ENCODE peak calls at places on chromosomes 2 and 18, in four cellular contexts. One of them, this sample, is unnamed.

GRCh38 chr2:62340981-62341624 is 145.2 kb downstream of the B3GNT2 start:
- DNase-seq in GM12878: peak
- DNase-seq in HepG2: no peak
- DNase-seq in H1: no peak
- DNase-seq in this sample: no peak

GRCh38 chr2:100518801-100519200 is 44.0 kb upstream of the PDCL3 start:
- DNase-seq in GM12878: no peak
- DNase-seq in HepG2: no peak
- DNase-seq in H1: no peak
- DNase-seq in this sample: no peak

GRCh38 chr2:197237720-197238370 is 72.7 kb downstream of the ANKRD44 start:
- DNase-seq in GM12878: no peak
- DNase-seq in HepG2: no peak
- DNase-seq in H1: no peak
- DNase-seq in this sample: no peak

GRCh38 chr2:70946832-70947442 is 11.2 kb downstream of the ATP6V1B1 start:
- DNase-seq in GM12878: no peak
- DNase-seq in HepG2: peak
- DNase-seq in H1: peak
- DNase-seq in this sample: peak

GRCh38 chr2:231334981-231335380 is 60.5 kb upstream of the B3GNT7 start:
- DNase-seq in GM12878: no peak
- DNase-seq in HepG2: no peak
- DNase-seq in H1: no peak
- DNase-seq in this sample: no peak

GRCh38 chr2:191311627-191312026 is 66.4 kb downstream of the MYO1B start:
- DNase-seq in GM12878: no peak
- DNase-seq in HepG2: peak
- DNase-seq in H1: no peak
- DNase-seq in this sample: no peak

GRCh38 chr2:144111443-144111842 is 408.5 kb downstream of the ZEB2 start:
- DNase-seq in GM12878: no peak
- DNase-seq in HepG2: no peak
- DNase-seq in H1: no peak
- DNase-seq in this sample: no peak

GRCh38 chr2:237300755-237301154 is 113.2 kb downstream of the COL6A3 start:
- DNase-seq in GM12878: no peak
- DNase-seq in HepG2: no peak
- DNase-seq in H1: no peak
- DNase-seq in this sample: no peak

GRCh38 chr2:42147641-42148274 is 21.4 kb upstream of the EML4 start:
- DNase-seq in GM12878: no peak
- DNase-seq in HepG2: peak
- DNase-seq in H1: no peak
- DNase-seq in this sample: no peak

GRCh38 chr2:168583064-168583709 is 127.1 kb downstream of the CERS6 start:
- DNase-seq in GM12878: no peak
- DNase-seq in HepG2: no peak
- DNase-seq in H1: no peak
- DNase-seq in this sample: no peak

GRCh38 chr2:176461686-176462376 is 192.6 kb downstream of the MTX2 start:
- DNase-seq in GM12878: no peak
- DNase-seq in HepG2: no peak
- DNase-seq in H1: no peak
- DNase-seq in this sample: no peak

GRCh38 chr2:128447538-128447885 is 128.8 kb upstream of the HS6ST1 start:
- DNase-seq in GM12878: no peak
- DNase-seq in HepG2: no peak
- DNase-seq in H1: no peak
- DNase-seq in this sample: no peak

GRCh38 chr2:181685150-181685688 is 4.9 kb upstream of the NEUROD1 start:
- DNase-seq in GM12878: no peak
- DNase-seq in HepG2: no peak
- DNase-seq in H1: peak
- DNase-seq in this sample: no peak

GRCh38 chr2:134397146-134397896 is 143.4 kb downstream of the MGAT5 start:
- DNase-seq in GM12878: no peak
- DNase-seq in HepG2: no peak
- DNase-seq in H1: no peak
- DNase-seq in this sample: no peak

GRCh38 chr2:235609321-235609720 is 115.5 kb downstream of the AGAP1 start:
- DNase-seq in GM12878: no peak
- DNase-seq in HepG2: no peak
- DNase-seq in H1: no peak
- DNase-seq in this sample: no peak

GRCh38 chr18:32301976-32302743 is 112.3 kb downstream of the MEP1B start:
- DNase-seq in GM12878: no peak
- DNase-seq in HepG2: no peak
- DNase-seq in H1: no peak
- DNase-seq in this sample: no peak

GRCh38 chr2:212364106-212364505 is 174.5 kb downstream of the ERBB4 start:
- DNase-seq in GM12878: no peak
- DNase-seq in HepG2: no peak
- DNase-seq in H1: no peak
- DNase-seq in this sample: no peak

GRCh38 chr18:40283560-40283959 is 1671.5 kb upstream of the PIK3C3 start:
- DNase-seq in GM12878: no peak
- DNase-seq in HepG2: no peak
- DNase-seq in H1: no peak
- DNase-seq in this sample: no peak

GRCh38 chr18:52288403-52289004 is 51.5 kb upstream of the DCC start:
- DNase-seq in GM12878: no peak
- DNase-seq in HepG2: peak
- DNase-seq in H1: peak
- DNase-seq in this sample: peak

GRCh38 chr2:10373931-10374330 is 71.2 kb downstream of the HPCAL1 start:
- DNase-seq in GM12878: no peak
- DNase-seq in HepG2: no peak
- DNase-seq in H1: no peak
- DNase-seq in this sample: no peak

GRCh38 chr2:224360801-224361251 is 41.1 kb downstream of the FAM124B start:
- DNase-seq in GM12878: no peak
- DNase-seq in HepG2: no peak
- DNase-seq in H1: no peak
- DNase-seq in this sample: no peak

GRCh38 chr2:101341421-101341820 is 32.9 kb upstream of the RNF149 start:
- DNase-seq in GM12878: no peak
- DNase-seq in HepG2: no peak
- DNase-seq in H1: peak
- DNase-seq in this sample: no peak

GRCh38 chr2:124024491-124025348 is at the start of gene CNTNAP5:
- DNase-seq in GM12878: no peak
- DNase-seq in HepG2: no peak
- DNase-seq in H1: peak
- DNase-seq in this sample: peak

GRCh38 chr2:128317186-128317897 is 1.3 kb downstream of the HS6ST1 start:
- DNase-seq in GM12878: peak
- DNase-seq in HepG2: peak
- DNase-seq in H1: peak
- DNase-seq in this sample: no peak

GRCh38 chr18:52426041-52426440 is 86.0 kb downstream of the DCC start:
- DNase-seq in GM12878: no peak
- DNase-seq in HepG2: no peak
- DNase-seq in H1: no peak
- DNase-seq in this sample: no peak

GRCh38 chr2:13201924-13202323 is 485.2 kb downstream of the TRIB2 start:
- DNase-seq in GM12878: no peak
- DNase-seq in HepG2: no peak
- DNase-seq in H1: no peak
- DNase-seq in this sample: no peak

GRCh38 chr18:22439447-22439846 is 21.7 kb upstream of the CTAGE1 start:
- DNase-seq in GM12878: no peak
- DNase-seq in HepG2: no peak
- DNase-seq in H1: no peak
- DNase-seq in this sample: no peak

GRCh38 chr2:31233741-31234689 is at the start of gene EHD3:
- DNase-seq in GM12878: no peak
- DNase-seq in HepG2: peak
- DNase-seq in H1: peak
- DNase-seq in this sample: peak

GRCh38 chr2:48749820-48750739 is 5.4 kb downstream of the LHCGR start:
- DNase-seq in GM12878: no peak
- DNase-seq in HepG2: no peak
- DNase-seq in H1: no peak
- DNase-seq in this sample: no peak

GRCh38 chr2:23603581-23603980 is 218.6 kb downstream of the KLHL29 start:
- DNase-seq in GM12878: no peak
- DNase-seq in HepG2: no peak
- DNase-seq in H1: no peak
- DNase-seq in this sample: no peak

GRCh38 chr2:32523711-32524110 is 104.1 kb upstream of the TTC27 start:
- DNase-seq in GM12878: no peak
- DNase-seq in HepG2: no peak
- DNase-seq in H1: no peak
- DNase-seq in this sample: no peak

GRCh38 chr2:40181855-40182254 is 270.0 kb downstream of the SLC8A1 start:
- DNase-seq in GM12878: no peak
- DNase-seq in HepG2: no peak
- DNase-seq in H1: no peak
- DNase-seq in this sample: no peak

GRCh38 chr2:225108805-225109204 is 66.5 kb upstream of the DOCK10 start:
- DNase-seq in GM12878: no peak
- DNase-seq in HepG2: no peak
- DNase-seq in H1: no peak
- DNase-seq in this sample: no peak

GRCh38 chr2:236919209-236919608 is 166.5 kb upstream of the COPS8 start:
- DNase-seq in GM12878: no peak
- DNase-seq in HepG2: no peak
- DNase-seq in H1: no peak
- DNase-seq in this sample: no peak

GRCh38 chr2:204947448-204947847 is 402.2 kb downstream of the PARD3B start:
- DNase-seq in GM12878: no peak
- DNase-seq in HepG2: peak
- DNase-seq in H1: no peak
- DNase-seq in this sample: no peak

GRCh38 chr18:9081940-9082339 is 20.6 kb upstream of the NDUFV2 start:
- DNase-seq in GM12878: no peak
- DNase-seq in HepG2: no peak
- DNase-seq in H1: no peak
- DNase-seq in this sample: no peak

GRCh38 chr2:145157626-145158025 is 637.7 kb upstream of the ZEB2 start:
- DNase-seq in GM12878: no peak
- DNase-seq in HepG2: no peak
- DNase-seq in H1: no peak
- DNase-seq in this sample: no peak
- H3K9ac ChIP-seq in GM12878: no peak
- H3K9ac ChIP-seq in HepG2: no peak
- H3K9ac ChIP-seq in H1: no peak
- H3K9ac ChIP-seq in this sample: no peak

DNA sequence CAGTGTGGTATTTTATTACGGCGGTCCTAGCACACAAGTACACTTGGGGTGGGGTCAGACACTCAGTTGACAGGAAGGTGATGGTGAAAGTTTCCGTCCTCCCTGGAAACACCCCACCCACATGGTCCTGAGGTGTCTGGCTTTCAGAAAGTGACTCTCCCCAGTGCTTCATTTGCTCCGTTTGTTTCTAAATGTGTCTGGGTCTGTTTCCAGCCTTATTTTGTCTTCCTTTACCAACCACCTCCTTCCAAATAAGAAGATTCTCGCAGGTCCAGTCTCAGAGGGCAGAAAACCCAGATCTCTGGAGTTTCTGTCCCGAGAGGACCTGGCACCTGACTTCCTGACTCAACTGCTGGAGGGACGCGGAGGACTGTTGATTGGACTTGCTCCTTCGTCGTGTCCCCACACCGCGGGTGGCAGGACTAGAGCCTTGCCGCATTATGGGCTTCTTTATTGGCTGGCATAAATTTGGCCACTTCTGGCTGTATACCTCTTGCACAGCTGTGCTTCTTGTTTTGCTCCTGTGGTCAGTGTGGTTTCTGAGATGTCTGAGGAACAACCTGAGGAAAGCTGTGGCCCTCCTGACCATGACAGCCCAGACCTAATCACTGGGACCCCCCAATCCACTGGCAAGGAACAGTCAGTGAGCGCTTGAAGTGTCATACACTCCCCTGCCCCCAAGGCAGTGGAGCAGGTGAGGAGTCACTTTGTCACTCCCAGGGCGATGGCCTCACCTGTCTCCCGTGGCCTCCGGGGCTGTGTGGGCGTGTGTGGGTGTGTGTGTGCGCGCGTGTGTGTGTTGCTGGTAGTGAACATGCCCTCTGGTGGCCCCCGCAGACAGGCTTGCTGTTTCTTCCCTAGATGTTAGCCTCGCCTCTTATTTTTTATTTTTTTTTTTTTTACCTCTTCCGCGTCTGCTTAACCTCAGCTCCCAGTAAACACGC is 45.6 kb downstream of the MEX3C start:
- DNase-seq in GM12878: no peak
- DNase-seq in HepG2: no peak
- DNase-seq in H1: no peak
- DNase-seq in this sample: no peak
- TF ChIP-seq SUZ12 in GM12878: no peak
- TF ChIP-seq SUZ12 in HepG2: no peak
- TF ChIP-seq SUZ12 in H1: no peak
- TF ChIP-seq SUZ12 in this sample: no peak

GRCh38 chr2:203209538-203209937 is 29.3 kb upstream of the CYP20A1 start:
- DNase-seq in GM12878: no peak
- DNase-seq in HepG2: no peak
- DNase-seq in H1: no peak
- DNase-seq in this sample: no peak
- TF ChIP-seq YY1 in GM12878: no peak
- TF ChIP-seq YY1 in HepG2: no peak
- TF ChIP-seq YY1 in H1: no peak
- TF ChIP-seq YY1 in this sample: no peak

GRCh38 chr2:172791953-172792352 is 56.3 kb downstream of the RAPGEF4 start:
- DNase-seq in GM12878: no peak
- DNase-seq in HepG2: no peak
- DNase-seq in H1: no peak
- DNase-seq in this sample: no peak
- H3K9ac ChIP-seq in GM12878: no peak
- H3K9ac ChIP-seq in HepG2: no peak
- H3K9ac ChIP-seq in H1: no peak
- H3K9ac ChIP-seq in this sample: no peak

GRCh38 chr2:208112969-208113368 is 11.4 kb downstream of the CRYGD start:
- DNase-seq in GM12878: no peak
- DNase-seq in HepG2: no peak
- DNase-seq in H1: peak
- DNase-seq in this sample: no peak
- TF ChIP-seq SUZ12 in GM12878: no peak
- TF ChIP-seq SUZ12 in HepG2: no peak
- TF ChIP-seq SUZ12 in H1: no peak
- TF ChIP-seq SUZ12 in this sample: no peak

GRCh38 chr2:178517496-178517895 is 37.2 kb downstream of the PLEKHA3 start:
- DNase-seq in GM12878: no peak
- DNase-seq in HepG2: no peak
- DNase-seq in H1: no peak
- DNase-seq in this sample: no peak
- TF ChIP-seq YY1 in GM12878: no peak
- TF ChIP-seq YY1 in HepG2: no peak
- TF ChIP-seq YY1 in H1: no peak
- TF ChIP-seq YY1 in this sample: no peak

GRCh38 chr2:5720426-5720825 is 28.2 kb downstream of the SOX11 start:
- DNase-seq in GM12878: no peak
- DNase-seq in HepG2: no peak
- DNase-seq in H1: no peak
- DNase-seq in this sample: no peak
- H3K9ac ChIP-seq in GM12878: no peak
- H3K9ac ChIP-seq in HepG2: no peak
- H3K9ac ChIP-seq in H1: no peak
- H3K9ac ChIP-seq in this sample: no peak